ENCODE peak calls at places on chromosomes 5 and 9, in eight cellular contexts. E is cardiac fibroblast; T is CD8-positive, alpha-beta T cell; A is mammary epithelial cell; M is neuronal stem cell; C is cardiac muscle cell; U is AG09309; L is H7. D is an unnamed sample.

GRCh38 chr5:173247050-173247449 is 12.0 kb upstream of the NKX2-5 start:
- DNase-seq in A (no peak), T (no peak), C (no peak), M (no peak), L (peak), U (no peak), E (no peak), D (no peak)

GRCh38 chr9:128201441-128202369 is 1.5 kb upstream of the DNM1 start:
- DNase-seq in L (no peak), E (peak), T (no peak), A (no peak), C (no peak), U (no peak), M (no peak), D (no peak)

GRCh38 chr9:89606049-89606481 is 1.3 kb downstream of the GADD45G start:
- DNase-seq in A (peak), T (no peak), C (peak), E (peak), M (peak), U (peak), L (peak), D (no peak)

GRCh38 chr5:74594172-74595040 is 46.1 kb downstream of the ENC1 start:
- DNase-seq in U (no peak), M (no peak), A (no peak), E (peak), T (no peak), L (no peak), C (peak), D (no peak)

GRCh38 chr9:36759141-36759540 is 186.4 kb downstream of the MELK start:
- DNase-seq in M (no peak), C (no peak), T (no peak), E (no peak), L (no peak), A (no peak), U (no peak), D (no peak)

GRCh38 chr5:31052937-31053658 is 140.4 kb upstream of the CDH6 start:
- DNase-seq in L (no peak), T (no peak), A (no peak), U (no peak), E (no peak), M (no peak), C (no peak), D (no peak)

GRCh38 chr9:133750927-133751649 is 12.9 kb upstream of the SARDH start:
- DNase-seq in T (no peak), C (no peak), E (no peak), U (no peak), M (no peak), A (no peak), L (no peak), D (no peak)

GRCh38 chr9:3916984-3917383 is 382.9 kb downstream of the GLIS3 start:
- DNase-seq in M (no peak), L (no peak), T (no peak), U (peak), A (no peak), C (peak), E (peak), D (no peak)

GRCh38 chr9:5425006-5425628 is 12.6 kb downstream of the PLGRKT start:
- DNase-seq in L (peak), A (peak), T (no peak), C (peak), E (peak), M (no peak), U (no peak), D (peak)

GRCh38 chr5:52725781-52726180 is 61.9 kb upstream of the ITGA1 start:
- DNase-seq in L (no peak), T (no peak), U (no peak), E (no peak), A (no peak), C (no peak), M (no peak), D (no peak)

GRCh38 chr9:27365977-27366376 is 69.0 kb upstream of the EQTN start:
- DNase-seq in U (no peak), A (no peak), T (no peak), C (no peak), M (no peak), L (no peak), E (no peak), D (peak)

DNA sequence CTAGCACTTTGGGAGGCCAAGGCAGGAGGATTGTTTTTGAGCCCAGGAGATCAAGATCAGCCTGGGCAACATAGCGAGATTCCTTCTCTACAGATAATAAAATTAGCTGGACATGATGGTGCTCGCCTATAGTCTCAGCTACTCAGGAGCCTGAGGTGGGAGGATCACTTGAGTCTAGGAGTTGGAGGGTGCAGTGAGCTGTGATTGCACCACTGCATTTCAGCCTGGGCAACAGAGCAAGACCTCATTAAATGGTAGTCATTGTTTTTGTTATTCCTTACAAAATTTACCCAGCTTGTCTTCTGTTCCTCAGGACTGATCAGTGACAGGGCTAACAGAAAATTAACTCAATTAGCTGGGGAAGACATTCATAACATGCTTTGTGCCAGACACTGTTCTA is 104.5 kb downstream of the NDFIP1 start:
- DNase-seq in M (no peak), L (no peak), T (no peak), U (no peak), C (no peak), E (no peak), A (no peak), D (no peak)
- H3K4me3 ChIP-seq in M (no peak), L (no peak), T (no peak), U (no peak), C (no peak), E (no peak), A (no peak), D (no peak)

GRCh38 chr9:130126721-130127429 is 45.3 kb upstream of the NCS1 start:
- DNase-seq in L (no peak), E (no peak), M (no peak), A (no peak), C (no peak), U (no peak), T (no peak), D (no peak)

GRCh38 chr9:130128251-130128650 is 44.0 kb upstream of the NCS1 start:
- DNase-seq in M (no peak), U (no peak), C (peak), A (no peak), L (no peak), T (peak), E (no peak), D (peak)

GRCh38 chr9:130128782-130129424 is 43.3 kb upstream of the NCS1 start:
- DNase-seq in T (peak), A (no peak), L (no peak), M (no peak), C (peak), U (peak), E (peak), D (peak)

GRCh38 chr9:130124471-130124870 is 47.7 kb upstream of the NCS1 start:
- DNase-seq in L (no peak), U (no peak), C (no peak), T (no peak), M (no peak), E (no peak), A (no peak), D (no peak)

DNA sequence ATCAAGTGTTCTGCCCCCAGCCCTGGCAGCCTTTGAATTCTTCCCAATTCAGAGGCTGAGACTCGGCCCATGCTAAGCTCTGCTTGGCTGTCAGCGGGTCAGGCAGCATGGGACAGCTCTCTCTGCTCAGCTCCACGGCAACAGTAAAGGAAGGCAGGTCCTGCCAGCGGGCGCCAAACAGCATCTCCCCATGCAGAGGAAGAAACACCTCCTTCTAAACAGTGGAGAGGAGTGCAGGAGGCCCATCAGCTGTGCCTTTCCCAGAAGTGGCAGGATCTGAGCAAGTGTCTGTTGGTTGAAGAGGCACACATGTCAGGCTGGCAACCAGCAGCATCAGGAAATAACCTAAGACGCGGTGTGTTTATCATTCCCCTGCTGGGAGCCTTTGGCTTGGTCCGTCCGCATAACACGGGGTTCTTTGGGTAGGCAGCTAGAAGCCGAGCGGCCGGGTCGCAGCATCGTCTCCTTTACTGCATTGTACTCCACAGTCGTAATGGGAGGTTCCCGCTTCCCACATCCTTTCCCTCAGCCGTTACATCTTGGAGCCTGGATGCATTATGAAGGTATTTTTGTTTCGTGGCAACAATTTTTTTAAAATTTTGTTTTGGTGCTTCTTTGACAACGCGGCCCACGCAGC is 42.7 kb upstream of the NCS1 start:
- DNase-seq in U (no peak), E (no peak), C (peak), T (no peak), L (no peak), A (no peak), M (no peak), D (peak)
- H3K4me3 ChIP-seq in U (no peak), E (no peak), C (no peak), T (no peak), L (no peak), A (no peak), M (no peak), D (no peak)

DNA sequence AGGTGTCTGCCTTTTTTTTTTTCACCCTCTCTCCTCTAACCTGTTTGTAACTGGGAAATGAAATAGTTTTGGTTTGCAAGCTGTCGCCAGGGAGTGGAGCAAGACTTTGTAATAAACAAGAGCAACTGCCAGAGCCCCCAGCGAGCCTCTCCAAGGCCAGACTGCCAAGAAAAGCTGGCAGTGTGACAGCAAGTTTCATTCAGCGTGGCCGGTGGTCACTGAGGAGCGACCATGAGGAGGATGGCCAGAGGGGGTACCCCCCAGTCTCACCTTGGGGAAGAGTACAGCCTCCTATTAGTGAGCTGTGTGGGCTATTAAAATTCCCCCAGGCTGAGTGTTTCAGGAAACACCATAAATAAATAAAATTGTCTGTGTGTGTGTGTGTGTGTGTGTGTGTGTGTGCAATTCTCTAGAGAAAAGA is 49.9 kb downstream of the ZFAND5 start:
- DNase-seq in A (peak), U (peak), C (peak), L (no peak), T (no peak), M (no peak), E (peak), D (peak)
- H3K4me3 ChIP-seq in A (no peak), U (no peak), C (no peak), L (no peak), T (no peak), M (no peak), E (no peak), D (no peak)

DNA sequence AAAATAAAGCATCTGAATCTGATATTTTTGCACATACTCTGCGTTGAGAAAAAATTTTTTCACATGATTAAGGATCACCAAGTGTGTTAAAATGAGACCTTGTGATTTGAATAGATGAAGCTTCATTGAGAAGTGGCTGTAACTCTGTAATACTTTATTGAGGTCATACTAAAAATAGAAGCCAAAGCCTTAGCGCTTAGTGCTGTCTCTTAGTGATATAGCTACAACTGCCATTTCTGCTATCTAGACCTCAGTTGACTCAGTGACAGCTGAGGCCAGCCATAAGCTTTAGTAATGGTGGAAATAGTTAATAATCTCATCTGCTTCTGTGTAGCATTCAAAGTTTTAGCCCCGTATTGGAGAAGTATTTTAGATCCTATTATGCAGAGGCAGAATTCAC is 107.5 kb upstream of the SGCD start:
- DNase-seq in T (no peak), C (no peak), E (no peak), A (no peak), U (no peak), M (no peak), L (no peak), D (no peak)
- H3K4me3 ChIP-seq in T (no peak), C (no peak), E (no peak), A (no peak), U (no peak), M (no peak), L (no peak), D (no peak)

GRCh38 chr5:150137997-150138396 is 17.6 kb downstream of the PDGFRB start:
- DNase-seq in E (peak), L (no peak), U (no peak), T (no peak), M (no peak), A (no peak), C (peak), D (no peak)

GRCh38 chr5:150136290-150136689 is 19.4 kb downstream of the PDGFRB start:
- DNase-seq in C (no peak), M (no peak), E (no peak), A (no peak), T (no peak), U (no peak), L (no peak), D (no peak)

GRCh38 chr5:150138551-150139265 is 16.9 kb downstream of the PDGFRB start:
- DNase-seq in C (peak), L (peak), T (no peak), A (no peak), U (no peak), E (peak), M (peak), D (no peak)

GRCh38 chr5:150136841-150137167 is 18.8 kb downstream of the PDGFRB start:
- DNase-seq in U (no peak), L (no peak), T (no peak), A (no peak), E (no peak), C (no peak), M (no peak), D (no peak)

GRCh38 chr5:150137168-150137957 is 18.3 kb downstream of the PDGFRB start:
- DNase-seq in L (peak), A (no peak), C (peak), U (no peak), M (no peak), E (no peak), T (no peak), D (no peak)
- H3K4me3 ChIP-seq in L (no peak), A (no peak), C (no peak), U (no peak), M (no peak), E (no peak), T (no peak), D (no peak)

GRCh38 chr5:16120579-16120978 is 59.0 kb downstream of the MARCHF11 start:
- DNase-seq in L (no peak), A (no peak), E (no peak), M (no peak), C (no peak), T (no peak), U (no peak), D (no peak)
- H3K4me3 ChIP-seq in L (no peak), A (no peak), E (no peak), M (no peak), C (no peak), T (no peak), U (no peak), D (no peak)

D was measured in GM12865.